ENCODE peak calls at places on chromosomes 3 and 15, in eight cellular contexts. G is suprapubic skin, O is body of pancreas, W is mucosa of descending colon, V is cardiac muscle cell, Z is epithelial cell of esophagus, L is PC-3, X is WERI-Rb-1. A is an unnamed sample.
A peak's percentile ranks its signal among the peaks of the same experiment; 100 is the strongest.

GRCh38 chr15:67882487-67883227 is 42.8 kb upstream of the RNU6-1 start:
- DNase-seq in G (no peak), O (no peak), W (no peak), V (no peak), Z (peak; percentile 33), L (no peak), X (no peak), A (peak; percentile 28)

GRCh38 chr3:115293321-115293720 is 146.2 kb upstream of the ZBTB20 start:
- DNase-seq in G (no peak), O (no peak), W (no peak), V (no peak), Z (no peak), L (no peak), X (no peak), A (no peak)

GRCh38 chr3:59678042-59678707 is 628.4 kb upstream of the CFAP20DC start:
- DNase-seq in G (no peak), O (no peak), W (no peak), V (no peak), Z (peak; percentile 35), L (no peak), X (peak; percentile 81), A (no peak)

GRCh38 chr3:52877085-52877484 is 20.3 kb downstream of the STIMATE start:
- DNase-seq in G (no peak), O (no peak), W (no peak), V (no peak), Z (no peak), L (no peak), X (no peak), A (no peak)

GRCh38 chr3:149299938-149300791 is 33.3 kb downstream of the TM4SF18 start:
- DNase-seq in G (no peak), O (peak; percentile 77), W (no peak), V (peak; percentile 29), Z (peak; percentile 98), L (peak; percentile 98), X (no peak), A (peak; percentile 44)

GRCh38 chr3:183800221-183800863 is 25.0 kb downstream of the MAP6D1 start:
- DNase-seq in G (no peak), O (no peak), W (no peak), V (no peak), Z (no peak), L (no peak), X (no peak), A (no peak)

GRCh38 chr3:131007782-131008181 is 18.8 kb downstream of the ASTE1 start:
- DNase-seq in G (no peak), O (no peak), W (no peak), V (no peak), Z (peak; percentile 17), L (no peak), X (no peak), A (no peak)

GRCh38 chr15:89654311-89654761 is 931 bp downstream of the KIF7 start:
- DNase-seq in G (no peak), O (no peak), W (no peak), V (no peak), Z (peak; percentile 65), L (peak; percentile 62), X (no peak), A (no peak)

GRCh38 chr3:7396534-7396933 is 535.6 kb downstream of the GRM7 start:
- DNase-seq in G (no peak), O (no peak), W (no peak), V (no peak), Z (no peak), L (no peak), X (no peak), A (no peak)

GRCh38 chr15:92097473-92098178 is 244.1 kb downstream of the SLCO3A1 start:
- DNase-seq in G (no peak), O (peak; percentile 46), W (no peak), V (peak; percentile 71), Z (peak; percentile 64), L (peak; percentile 70), X (peak; percentile 44), A (peak; percentile 69)

GRCh38 chr3:57048052-57048671 is 12.3 kb upstream of the SPATA12 start:
- DNase-seq in G (peak; percentile 82), O (no peak), W (no peak), V (no peak), Z (no peak), L (no peak), X (peak; percentile 16), A (no peak)

GRCh38 chr3:4029135-4029534 is 229.9 kb downstream of the LRRN1 start:
- DNase-seq in G (no peak), O (no peak), W (no peak), V (peak; percentile 44), Z (no peak), L (no peak), X (no peak), A (no peak)

GRCh38 chr15:73872370-73872769 is 994 bp upstream of the TBC1D21 start:
- DNase-seq in G (no peak), O (no peak), W (no peak), V (no peak), Z (peak; percentile 12), L (peak; percentile 7), X (no peak), A (no peak)

GRCh38 chr3:183116051-183116614 is 16.8 kb upstream of the MCCC1 start:
- DNase-seq in G (no peak), O (peak; percentile 82), W (peak; percentile 87), V (peak; percentile 88), Z (peak; percentile 44), L (peak; percentile 48), X (peak; percentile 84), A (peak; percentile 94)

GRCh38 chr3:97942801-97943546 is 29.3 kb downstream of the RIOX2 start:
- DNase-seq in G (no peak), O (no peak), W (no peak), V (no peak), Z (peak; percentile 33), L (no peak), X (no peak), A (no peak)

GRCh38 chr3:121481116-121481895 is 64.5 kb downstream of the POLQ start:
- DNase-seq in G (no peak), O (no peak), W (no peak), V (no peak), Z (peak; percentile 7), L (peak; percentile 31), X (no peak), A (no peak)

GRCh38 chr3:179451335-179452165 is at the start of gene GNB4:
- DNase-seq in G (peak; percentile 78), O (peak; percentile 50), W (peak; percentile 79), V (peak; percentile 91), Z (peak; percentile 88), L (peak; percentile 70), X (peak; percentile 83), A (peak; percentile 83)

GRCh38 chr3:184262166-184262926 is 993 bp upstream of the CAMK2N2 start:
- DNase-seq in G (no peak), O (peak; percentile 92), W (no peak), V (no peak), Z (peak; percentile 22), L (no peak), X (peak; percentile 53), A (no peak)

GRCh38 chr3:12155833-12156232 is 2.9 kb downstream of the TIMP4 start:
- DNase-seq in G (no peak), O (no peak), W (no peak), V (peak; percentile 50), Z (peak; percentile 74), L (peak; percentile 93), X (no peak), A (no peak)

GRCh38 chr3:142595581-142595950 is 627 bp upstream of the PLS1 start:
- DNase-seq in G (no peak), O (peak; percentile 49), W (no peak), V (peak; percentile 33), Z (peak; percentile 66), L (peak; percentile 86), X (no peak), A (peak; percentile 9)

GRCh38 chr3:176759815-176760506 is 437.3 kb downstream of the TBL1XR1 start:
- DNase-seq in G (no peak), O (peak; percentile 33), W (no peak), V (no peak), Z (peak; percentile 47), L (no peak), X (no peak), A (no peak)

DNA sequence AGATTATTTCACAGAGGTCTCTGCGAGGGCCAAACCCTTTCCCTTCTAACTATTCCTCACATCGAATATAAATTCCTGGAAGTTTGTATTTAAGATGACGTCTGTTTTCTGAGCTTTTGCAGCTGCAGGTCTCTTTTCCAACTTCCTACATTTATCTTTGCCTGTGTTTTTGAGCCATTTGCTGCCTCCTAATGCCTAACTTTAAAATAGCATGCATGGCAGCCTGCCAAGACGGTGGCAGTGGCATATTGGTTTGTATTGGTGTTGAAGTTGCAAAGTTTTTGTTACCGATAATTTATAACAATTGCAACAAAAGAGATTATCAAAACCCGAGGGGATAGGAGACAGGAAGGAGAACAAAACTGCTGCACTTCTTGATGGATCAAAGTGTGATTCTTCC is 187.1 kb upstream of the DNAJC19 start:
- DNase-seq in G (no peak), O (peak; percentile 75), W (no peak), V (peak; percentile 75), Z (peak; percentile 64), L (peak; percentile 71), X (peak; percentile 44), A (peak; percentile 44)
- TF ChIP-seq CTCF in G (peak; percentile 24), O (peak; percentile 68), W (no peak), V (peak; percentile 50), Z (peak; percentile 75), L (peak; percentile 73), X (peak; percentile 59), A (peak; percentile 26)

DNA sequence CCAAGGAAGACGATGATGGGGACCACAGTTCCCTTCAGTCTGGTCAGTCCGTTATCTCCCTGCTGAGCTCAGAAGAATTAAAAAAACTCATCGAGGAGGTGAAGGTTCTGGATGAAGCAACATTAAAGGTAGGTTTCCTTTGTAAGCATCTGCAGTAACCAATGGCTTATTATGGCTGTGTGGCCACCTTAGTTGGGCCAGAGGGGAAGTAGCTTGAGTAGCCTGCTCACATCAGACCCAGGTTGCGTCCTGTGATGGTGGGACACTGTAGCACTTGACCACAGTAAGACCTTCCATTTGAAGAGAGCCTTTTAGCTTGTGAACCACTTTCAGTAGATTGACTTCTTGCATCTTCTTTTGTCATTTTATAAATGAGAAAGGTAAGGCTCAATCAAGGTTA is 22.6 kb downstream of the STARD5 start:
- DNase-seq in G (no peak), O (no peak), W (no peak), V (no peak), Z (no peak), L (no peak), X (no peak), A (peak; percentile 64)
- H3K4me3 ChIP-seq in G (no peak overlapping the region), O (no peak overlapping the region), W (no peak overlapping the region), V (no peak overlapping the region), Z (no peak overlapping the region), L (no peak overlapping the region), X (no peak overlapping the region), A (peak overlapping the region; percentile 49)

GRCh38 chr3:120239644-120240043 is 45.4 kb downstream of the GPR156 start:
- DNase-seq in G (no peak), O (no peak), W (no peak), V (no peak), Z (no peak), L (no peak), X (no peak), A (no peak)

GRCh38 chr3:120244834-120245225 is 40.2 kb downstream of the GPR156 start:
- DNase-seq in G (no peak), O (no peak), W (no peak), V (no peak), Z (no peak), L (no peak), X (peak; percentile 48), A (no peak)
- TF ChIP-seq CTCF in G (no peak), O (no peak), W (no peak), V (no peak), Z (no peak), L (no peak), X (peak; percentile 32), A (no peak)

GRCh38 chr3:136120373-136121348 is 75.5 kb downstream of the MSL2 start:
- DNase-seq in G (no peak), O (no peak), W (no peak), V (no peak), Z (no peak), L (no peak), X (no peak), A (peak; percentile 61)
- H3K4me3 ChIP-seq in G (no peak overlapping the region), O (no peak overlapping the region), W (no peak overlapping the region), V (no peak overlapping the region), Z (no peak overlapping the region), L (no peak overlapping the region), X (no peak overlapping the region), A (no peak overlapping the region)